ENCODE peak calls at places on chromosome 14, in four cellular contexts. Q, T, D and E are unnamed samples.

GRCh38 chr14:76958975-76959710 is 69.4 kb downstream of the IRF2BPL start:
- DNase-seq in Q (peak), T (no peak), D (peak), E (peak)

GRCh38 chr14:98069712-98070133 is 1202.3 kb downstream of the BCL11B start:
- DNase-seq in Q (peak), T (no peak), D (no peak), E (peak)

GRCh38 chr14:65252471-65253255 is 150.3 kb upstream of the MAX start:
- DNase-seq in Q (no peak), T (no peak), D (no peak), E (no peak)

GRCh38 chr14:69685716-69686115 is 74.3 kb downstream of the SUSD6 start:
- DNase-seq in Q (no peak), T (no peak), D (no peak), E (no peak)

GRCh38 chr14:100392266-100392850 is 69.2 kb downstream of the SLC25A47 start:
- DNase-seq in Q (no peak), T (no peak), D (no peak), E (no peak)

GRCh38 chr14:59631237-59631636 is 54.6 kb upstream of the CCDC175 start:
- DNase-seq in Q (peak), T (peak), D (no peak), E (no peak)

GRCh38 chr14:100904307-100905019 is 941 bp upstream of the RTL1 start:
- DNase-seq in Q (peak), T (peak), D (no peak), E (no peak)

GRCh38 chr14:88985654-88986053 is 161.2 kb downstream of the TTC8 start:
- DNase-seq in Q (no peak), T (no peak), D (no peak), E (no peak)

GRCh38 chr14:69483765-69484443 is 624 bp upstream of the PLEKHD1 start:
- DNase-seq in Q (peak), T (peak), D (peak), E (peak)

GRCh38 chr14:73227812-73228781 is 9.2 kb upstream of the PAPLN start:
- DNase-seq in Q (peak), T (peak), D (peak), E (no peak)

GRCh38 chr14:30132201-30132600 is 204.6 kb upstream of the PRKD1 start:
- DNase-seq in Q (no peak), T (no peak), D (no peak), E (no peak)

GRCh38 chr14:35808076-35808657 is 928 bp downstream of the RALGAPA1 start:
- DNase-seq in Q (peak), T (peak), D (peak), E (no peak)

GRCh38 chr14:104375551-104376201 is 203.9 kb upstream of the C14orf180 start:
- DNase-seq in Q (no peak), T (no peak), D (no peak), E (no peak)

GRCh38 chr14:35292770-35293561 is 784 bp downstream of the PSMA6 start:
- DNase-seq in Q (no peak), T (no peak), D (no peak), E (no peak)

GRCh38 chr14:104843442-104844305 is 21.4 kb upstream of the CEP170B start:
- DNase-seq in Q (no peak), T (peak), D (no peak), E (peak)

GRCh38 chr14:50941151-50941550 is 3.1 kb downstream of the PYGL start:
- DNase-seq in Q (no peak), T (no peak), D (no peak), E (no peak)